ENCODE peak calls at places on chromosomes 2 and 18, in six cellular contexts. F is transverse colon, O is RWPE1, W is right lobe of liver, T is A549, J is HFF-Myc. Q is an unnamed sample.

GRCh38 chr2:186342029-186342428 is 144.0 kb upstream of the ZC3H15 start:
- DNase-seq in F (no peak), O (no peak), W (no peak), T (peak), J (no peak), Q (no peak)

GRCh38 chr2:215136669-215137328 is 1.6 kb downstream of the ABCA12 start:
- DNase-seq in F (no peak), O (peak), W (no peak), T (no peak), J (peak), Q (no peak)

GRCh38 chr2:39266906-39267434 is 23.2 kb upstream of the CDKL4 start:
- DNase-seq in F (no peak), O (no peak), W (no peak), T (no peak), J (peak), Q (no peak)

GRCh38 chr2:106115250-106115649 is 78.9 kb downstream of the UXS1 start:
- DNase-seq in F (no peak), O (no peak), W (no peak), T (peak), J (peak), Q (no peak)

GRCh38 chr2:203394519-203395227 is 66.5 kb downstream of the ABI2 start:
- DNase-seq in F (no peak), O (no peak), W (no peak), T (peak), J (no peak), Q (no peak)

GRCh38 chr2:169891593-169892298 is 64.5 kb downstream of the UBR3 start:
- DNase-seq in F (no peak), O (peak), W (no peak), T (peak), J (no peak), Q (no peak)

GRCh38 chr2:160381425-160381951 is 112.1 kb downstream of the RBMS1 start:
- DNase-seq in F (no peak), O (no peak), W (no peak), T (peak), J (no peak), Q (no peak)

GRCh38 chr2:74566423-74567085 is 12.0 kb downstream of the DOK1 start:
- DNase-seq in F (no peak), O (no peak), W (no peak), T (no peak), J (peak), Q (no peak)

GRCh38 chr2:84938194-84938879 is 32.6 kb upstream of the KCMF1 start:
- DNase-seq in F (no peak), O (no peak), W (no peak), T (peak), J (no peak), Q (no peak)

GRCh38 chr2:216275890-216276289 is 96.4 kb downstream of the MARCHF4 start:
- DNase-seq in F (no peak), O (no peak), W (no peak), T (no peak), J (no peak), Q (no peak)

GRCh38 chr18:26405190-26405781 is 143.1 kb downstream of the KCTD1 start:
- DNase-seq in F (peak), O (peak), W (no peak), T (peak), J (no peak), Q (no peak)

GRCh38 chr2:179936654-179937053 is 70.4 kb downstream of the CWC22 start:
- DNase-seq in F (peak), O (peak), W (peak), T (peak), J (no peak), Q (no peak)

GRCh38 chr2:156004460-156004859 is 328.1 kb downstream of the NR4A2 start:
- DNase-seq in F (no peak), O (no peak), W (no peak), T (no peak), J (no peak), Q (no peak)

GRCh38 chr18:35407871-35408481 is 30.8 kb upstream of the ZNF396 start:
- DNase-seq in F (peak), O (peak), W (peak), T (peak), J (peak), Q (no peak)

GRCh38 chr18:44680271-44681038 is at the start of gene SETBP1:
- DNase-seq in F (peak), O (peak), W (peak), T (peak), J (no peak), Q (no peak)

GRCh38 chr2:16933355-16933754 is 267.7 kb upstream of the CYRIA start:
- DNase-seq in F (no peak), O (no peak), W (no peak), T (no peak), J (no peak), Q (no peak)

GRCh38 chr18:36078751-36079529 is 11.6 kb upstream of the RPRD1A start:
- DNase-seq in F (no peak), O (no peak), W (no peak), T (no peak), J (no peak), Q (no peak)

GRCh38 chr2:15931514-15931870 is 8.9 kb upstream of the MYCN start:
- DNase-seq in F (no peak), O (no peak), W (no peak), T (no peak), J (no peak), Q (no peak)

GRCh38 chr2:19219060-19219459 is 139.4 kb downstream of the OSR1 start:
- DNase-seq in F (no peak), O (no peak), W (no peak), T (no peak), J (no peak), Q (no peak)

GRCh38 chr18:74652392-74652988 is 54.8 kb downstream of the ZNF407 start:
- DNase-seq in F (no peak), O (peak), W (no peak), T (peak), J (no peak), Q (no peak)

GRCh38 chr18:6807504-6808257 is 78.2 kb downstream of the ARHGAP28 start:
- DNase-seq in F (no peak), O (no peak), W (no peak), T (no peak), J (peak), Q (no peak)

GRCh38 chr2:138373993-138374408 is 127.6 kb upstream of the SPOPL start:
- DNase-seq in F (no peak), O (peak), W (no peak), T (peak), J (no peak), Q (no peak)

GRCh38 chr18:76351961-76352581 is 143.0 kb downstream of the ZNF516 start:
- DNase-seq in F (peak), O (peak), W (no peak), T (peak), J (peak), Q (no peak)

GRCh38 chr2:878245-878930 is 72.3 kb upstream of the SNTG2 start:
- DNase-seq in F (no peak), O (no peak), W (no peak), T (no peak), J (no peak), Q (no peak)

GRCh38 chr2:208274748-208275147 is 8.7 kb downstream of the PIKFYVE start:
- DNase-seq in F (no peak), O (no peak), W (no peak), T (no peak), J (no peak), Q (no peak)

GRCh38 chr2:214750529-214750928 is 59.0 kb downstream of the BARD1 start:
- DNase-seq in F (no peak), O (no peak), W (no peak), T (no peak), J (no peak), Q (no peak)

GRCh38 chr2:140117371-140117770 is 1337.2 kb upstream of the NXPH2 start:
- DNase-seq in F (no peak), O (no peak), W (no peak), T (no peak), J (no peak), Q (no peak)

GRCh38 chr18:46167971-46168370 is 63.8 kb downstream of the HAUS1 start:
- DNase-seq in F (peak), O (no peak), W (no peak), T (no peak), J (no peak), Q (peak)

GRCh38 chr18:11407900-11408299 is 201.5 kb upstream of the SLC35G4 start:
- DNase-seq in F (no peak), O (no peak), W (no peak), T (no peak), J (peak), Q (no peak)

GRCh38 chr2:231528636-231529030 is 1.6 kb downstream of the NMUR1 start:
- DNase-seq in F (no peak), O (no peak), W (no peak), T (no peak), J (no peak), Q (no peak)

GRCh38 chr18:23964282-23965238 is 50.0 kb upstream of the TTC39C start:
- DNase-seq in F (peak), O (no peak), W (no peak), T (peak), J (no peak), Q (no peak)
- TF ChIP-seq CTCF in F (peak), O (peak), W (no peak), T (no peak), J (no peak), Q (no peak)

GRCh38 chr2:220079595-220079994 is 452.2 kb downstream of the SLC4A3 start:
- DNase-seq in F (no peak), O (no peak), W (no peak), T (no peak), J (no peak), Q (no peak)

GRCh38 chr2:220076734-220077133 is 449.3 kb downstream of the SLC4A3 start:
- DNase-seq in F (no peak), O (no peak), W (no peak), T (no peak), J (peak), Q (no peak)

GRCh38 chr2:220075835-220076234 is 448.4 kb downstream of the SLC4A3 start:
- DNase-seq in F (no peak), O (no peak), W (no peak), T (no peak), J (no peak), Q (no peak)

GRCh38 chr2:220078439-220078838 is 451.0 kb downstream of the SLC4A3 start:
- DNase-seq in F (no peak), O (no peak), W (no peak), T (no peak), J (no peak), Q (no peak)

GRCh38 chr2:220077488-220077887 is 450.1 kb downstream of the SLC4A3 start:
- DNase-seq in F (no peak), O (peak), W (no peak), T (peak), J (peak), Q (no peak)
- TF ChIP-seq CTCF in F (no peak), O (no peak), W (no peak), T (no peak), J (no peak), Q (no peak)

DNA sequence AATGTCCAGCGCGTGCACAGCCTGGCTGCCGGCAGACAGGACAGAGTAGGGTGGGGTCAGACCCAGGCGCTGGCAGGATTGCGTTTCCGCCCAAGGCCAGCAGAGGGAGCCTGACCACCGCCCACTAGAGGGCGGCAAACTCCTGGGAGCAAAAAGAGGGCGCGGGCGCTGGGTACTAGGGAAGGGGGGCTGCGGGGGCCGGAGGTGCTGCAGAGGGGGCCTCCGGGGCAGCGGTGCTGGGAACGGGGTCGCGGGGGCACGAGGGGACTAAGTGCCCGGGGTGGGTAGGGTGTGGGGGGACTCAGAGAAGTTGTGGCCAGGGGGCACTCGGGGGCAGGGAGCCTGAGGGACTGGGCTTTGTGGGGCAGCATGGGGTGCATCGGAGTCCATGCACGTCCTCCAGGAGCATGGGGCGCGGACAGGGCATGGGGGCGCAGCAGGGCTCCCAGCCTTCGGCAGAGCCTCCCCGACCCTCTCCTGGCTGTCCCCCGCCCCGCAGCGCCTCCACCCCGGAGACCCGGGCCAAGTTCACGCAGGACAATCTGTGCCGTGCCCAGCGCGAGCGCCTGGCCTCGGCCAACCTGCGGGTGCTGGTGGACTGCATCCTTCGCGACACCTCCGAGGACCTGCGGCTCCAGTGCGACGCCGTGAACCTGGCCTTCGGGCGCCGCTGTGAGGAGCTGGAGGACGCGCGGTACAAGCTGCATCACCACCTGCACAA is 3.2 kb downstream of the TEKT4 start:
- DNase-seq in F (peak), O (peak), W (peak), T (peak), J (no peak), Q (no peak)
- TF ChIP-seq CTCF in F (peak), O (peak), W (peak), T (peak), J (peak), Q (peak)

GRCh38 chr2:115105966-115106365 is 663.5 kb downstream of the DPP10 start:
- DNase-seq in F (no peak), O (no peak), W (no peak), T (no peak), J (no peak), Q (no peak)
- TF ChIP-seq CTCF in F (no peak), O (no peak), W (no peak), T (no peak), J (no peak), Q (no peak)

DNA sequence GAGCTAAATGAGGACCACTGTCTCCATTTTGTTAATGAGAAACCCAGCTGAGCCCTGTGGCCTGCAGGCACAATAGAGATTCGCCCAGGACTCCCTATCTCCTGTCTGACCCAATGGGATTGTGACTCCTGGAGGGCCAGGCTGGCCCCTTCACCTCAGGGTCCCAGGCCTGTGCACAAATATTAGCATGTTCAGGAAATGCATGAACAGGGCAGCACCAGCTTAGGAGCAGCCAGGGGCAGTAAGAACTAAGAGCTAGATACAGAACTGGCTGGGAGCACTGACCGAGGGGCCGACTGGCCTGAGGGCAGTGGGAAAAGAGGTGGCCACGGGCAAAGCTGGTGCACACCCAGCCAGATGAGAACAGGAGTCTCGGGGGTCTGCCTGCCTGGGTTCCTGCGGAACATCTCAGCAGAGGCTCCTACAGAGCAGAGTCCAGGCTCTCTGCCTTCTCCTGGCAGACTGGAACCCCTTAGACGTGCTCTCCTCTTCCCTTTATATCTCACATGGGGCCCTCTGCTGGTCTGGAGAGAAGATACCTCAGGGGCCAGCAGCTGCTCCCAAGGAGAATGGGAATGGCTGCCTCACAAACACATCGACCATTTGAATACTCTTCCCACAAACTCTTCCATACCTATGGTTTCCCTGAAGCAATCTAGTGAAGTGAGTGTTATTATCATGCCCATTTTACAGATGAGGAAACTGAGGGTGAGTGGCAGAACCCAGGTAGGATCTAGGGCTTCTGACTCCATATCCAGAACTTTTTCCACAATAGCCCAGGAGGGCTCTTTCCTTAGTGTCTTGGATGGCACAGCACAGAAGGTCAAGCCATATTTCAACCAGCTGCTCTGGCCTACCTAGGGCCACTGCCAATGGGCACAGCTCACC is 77.6 kb upstream of the OTOF start:
- DNase-seq in F (no peak), O (no peak), W (peak), T (peak), J (no peak), Q (peak)
- TF ChIP-seq CTCF in F (no peak), O (no peak), W (no peak), T (peak), J (peak), Q (no peak)

DNA sequence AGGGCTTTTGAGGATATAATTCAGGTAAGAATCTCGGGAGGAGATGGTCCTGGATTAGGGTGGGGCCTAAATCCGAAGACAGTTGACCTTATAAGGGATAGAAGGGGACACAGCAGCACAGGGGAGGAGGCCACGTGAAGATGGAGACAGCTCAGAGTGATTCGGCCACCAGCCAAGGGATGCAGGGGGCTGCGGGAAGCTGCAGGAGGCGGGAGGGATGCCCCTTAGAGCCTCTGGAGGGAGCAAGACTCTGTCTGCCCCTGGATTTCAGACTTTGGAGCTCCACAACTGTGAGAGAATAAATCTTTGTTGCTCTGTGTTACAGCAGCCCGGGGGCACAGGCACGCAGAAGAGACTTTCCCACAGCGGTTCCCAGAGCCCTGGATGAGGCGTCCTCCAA is 143.7 kb downstream of the ASB1 start:
- DNase-seq in F (no peak), O (no peak), W (peak), T (no peak), J (no peak), Q (no peak)
- TF ChIP-seq CTCF in F (no peak), O (no peak), W (no peak), T (no peak), J (no peak), Q (no peak)

DNA sequence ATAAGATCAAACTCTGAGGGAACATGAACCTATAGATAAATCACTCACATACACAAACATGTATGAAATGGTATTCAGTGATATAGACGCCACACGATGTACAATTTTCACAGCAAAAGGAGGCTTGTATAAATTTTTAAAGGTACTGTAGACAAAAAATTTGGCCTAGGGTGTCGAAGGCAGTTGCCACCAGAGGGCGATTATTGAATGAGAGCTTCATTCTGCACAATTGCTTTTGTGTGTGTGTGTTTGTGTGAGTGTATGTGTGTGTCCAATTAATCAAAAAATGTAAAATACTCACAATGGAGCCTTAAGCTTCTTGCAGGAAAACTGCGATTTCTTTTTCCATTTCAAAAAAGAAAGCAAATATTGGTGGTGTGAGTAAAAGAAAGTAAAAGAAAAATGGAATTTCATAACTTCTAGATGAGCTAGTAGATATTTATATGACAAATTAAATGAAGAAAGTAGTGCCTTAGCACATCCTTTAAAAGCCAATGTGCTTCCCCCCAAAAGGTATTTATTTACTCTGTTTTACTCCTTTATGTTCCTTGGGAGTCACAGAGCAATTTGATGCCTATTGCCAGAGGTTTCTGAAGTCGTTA is 800.1 kb downstream of the SATB2 start:
- DNase-seq in F (peak), O (peak), W (no peak), T (peak), J (no peak), Q (no peak)
- TF ChIP-seq CTCF in F (peak), O (peak), W (peak), T (peak), J (peak), Q (no peak)

GRCh38 chr2:108414256-108414876 is 34.6 kb upstream of the GCC2 start:
- DNase-seq in F (no peak), O (no peak), W (no peak), T (no peak), J (no peak), Q (no peak)

GRCh38 chr2:108414945-108415344 is 34.1 kb upstream of the GCC2 start:
- DNase-seq in F (no peak), O (no peak), W (no peak), T (no peak), J (no peak), Q (no peak)

GRCh38 chr2:108413731-108414130 is 35.3 kb upstream of the GCC2 start:
- DNase-seq in F (no peak), O (no peak), W (no peak), T (no peak), J (no peak), Q (no peak)

GRCh38 chr2:108418416-108418815 is 30.6 kb upstream of the GCC2 start:
- DNase-seq in F (no peak), O (no peak), W (no peak), T (no peak), J (no peak), Q (no peak)

DNA sequence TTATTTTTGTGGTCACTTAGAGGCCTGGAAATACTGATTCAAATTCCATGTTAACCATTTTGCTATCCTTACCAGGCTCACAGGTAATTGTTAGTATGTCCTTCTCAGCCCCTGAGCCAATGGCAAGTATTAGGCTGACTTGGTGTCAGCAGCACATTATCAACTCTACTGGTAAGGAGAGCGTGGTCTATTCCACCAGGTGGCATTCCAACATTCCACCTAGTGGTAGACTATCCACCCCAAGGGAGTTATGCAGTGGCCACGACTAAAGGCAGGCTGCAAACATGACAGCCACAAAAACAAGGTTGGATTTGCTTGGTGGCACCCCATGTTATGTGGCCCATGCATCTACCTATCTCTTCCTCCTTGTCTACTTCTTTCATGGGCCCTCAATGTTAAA is 31.8 kb upstream of the GCC2 start:
- DNase-seq in F (peak), O (no peak), W (no peak), T (peak), J (no peak), Q (no peak)
- TF ChIP-seq CTCF in F (peak), O (no peak), W (peak), T (peak), J (no peak), Q (no peak)

Q was measured in CD14-positive monocyte.